ENCODE peak calls at places on chromosome 12, in eight cellular contexts. J, X, T, O, Z, R, L and K are unnamed samples.

GRCh38 chr12:131221061-131221945 is 267.6 kb downstream of the ADGRD1 start:
- ATAC-seq in J (no peak), X (no peak), T (no peak), O (no peak), Z (no peak), R (no peak), L (no peak), K (no peak)

GRCh38 chr12:906077-906585 is 43.4 kb downstream of the RAD52 start:
- ATAC-seq in J (no peak), X (no peak), T (no peak), O (no peak), Z (no peak), R (no peak), L (no peak), K (no peak)

GRCh38 chr12:27821259-27821973 is 41.4 kb upstream of the MANSC4 start:
- ATAC-seq in J (peak), X (peak), T (peak), O (peak), Z (peak), R (peak), L (no peak), K (peak)

GRCh38 chr12:82209533-82209932 is 148.7 kb downstream of the CCDC59 start:
- ATAC-seq in J (no peak), X (no peak), T (no peak), O (no peak), Z (no peak), R (no peak), L (no peak), K (no peak)

GRCh38 chr12:19288161-19288560 is 151.1 kb upstream of the AEBP2 start:
- ATAC-seq in J (no peak), X (no peak), T (no peak), O (no peak), Z (no peak), R (no peak), L (no peak), K (no peak)

GRCh38 chr12:32611986-32612385 is 67.1 kb upstream of the DNM1L start:
- ATAC-seq in J (no peak), X (no peak), T (no peak), O (no peak), Z (peak), R (no peak), L (no peak), K (no peak)

GRCh38 chr12:102483466-102483865 is 3.1 kb upstream of the IGF1 start:
- ATAC-seq in J (no peak), X (no peak), T (no peak), O (no peak), Z (no peak), R (peak), L (no peak), K (no peak)

GRCh38 chr12:27456618-27457017 is 10.1 kb downstream of the SMCO2 start:
- ATAC-seq in J (no peak), X (no peak), T (no peak), O (peak), Z (no peak), R (no peak), L (no peak), K (no peak)

GRCh38 chr12:48998497-48999353 is 450 bp downstream of the DDN start:
- ATAC-seq in J (peak), X (peak), T (peak), O (no peak), Z (peak), R (peak), L (no peak), K (no peak)

GRCh38 chr12:123713398-123714301 is 1.5 kb downstream of the ATP6V0A2 start:
- ATAC-seq in J (no peak), X (no peak), T (no peak), O (no peak), Z (no peak), R (peak), L (no peak), K (no peak)

GRCh38 chr12:96194901-96195844 is 998 bp downstream of the ELK3 start:
- ATAC-seq in J (peak), X (peak), T (peak), O (peak), Z (peak), R (peak), L (peak), K (no peak)

GRCh38 chr12:46144433-46144832 is 124.4 kb downstream of the SLC38A1 start:
- ATAC-seq in J (no peak), X (no peak), T (no peak), O (no peak), Z (no peak), R (peak), L (no peak), K (no peak)

GRCh38 chr12:41019461-41019860 is 168.7 kb upstream of the PDZRN4 start:
- ATAC-seq in J (no peak), X (no peak), T (no peak), O (no peak), Z (no peak), R (no peak), L (no peak), K (no peak)

GRCh38 chr12:31041033-31041564 is 32.6 kb upstream of the DDX11 start:
- ATAC-seq in J (no peak), X (no peak), T (no peak), O (no peak), Z (no peak), R (no peak), L (no peak), K (no peak)

GRCh38 chr12:128607606-128608005 is 216.2 kb downstream of the SLC15A4 start:
- ATAC-seq in J (no peak), X (no peak), T (no peak), O (no peak), Z (no peak), R (no peak), L (no peak), K (no peak)

GRCh38 chr12:64261813-64262212 is 39.7 kb upstream of the KICS2 start:
- ATAC-seq in J (no peak), X (no peak), T (no peak), O (no peak), Z (no peak), R (no peak), L (no peak), K (no peak)

GRCh38 chr12:102876883-102877282 is 40.2 kb downstream of the PAH start:
- ATAC-seq in J (no peak), X (peak), T (no peak), O (no peak), Z (no peak), R (peak), L (no peak), K (no peak)

GRCh38 chr12:106096376-106096775 is 42.4 kb downstream of the NUAK1 start:
- ATAC-seq in J (no peak), X (no peak), T (peak), O (peak), Z (peak), R (no peak), L (no peak), K (peak)

GRCh38 chr12:69689638-69690037 is 9.5 kb downstream of the BEST3 start:
- ATAC-seq in J (no peak), X (peak), T (peak), O (no peak), Z (no peak), R (no peak), L (no peak), K (no peak)

GRCh38 chr12:44833561-44833960 is 42.6 kb downstream of the NELL2 start:
- ATAC-seq in J (no peak), X (no peak), T (no peak), O (no peak), Z (no peak), R (no peak), L (no peak), K (no peak)

GRCh38 chr12:100699209-100699608 is 95.4 kb upstream of the ANO4 start:
- ATAC-seq in J (no peak), X (no peak), T (no peak), O (no peak), Z (no peak), R (peak), L (no peak), K (no peak)

GRCh38 chr12:49552425-49552824 is 13.6 kb downstream of the KCNH3 start:
- ATAC-seq in J (no peak), X (no peak), T (no peak), O (no peak), Z (no peak), R (no peak), L (no peak), K (no peak)

GRCh38 chr12:75553398-75553797 is 42.0 kb upstream of the KRR1 start:
- ATAC-seq in J (no peak), X (peak), T (no peak), O (peak), Z (peak), R (peak), L (no peak), K (no peak)

GRCh38 chr12:121578230-121579189 is 2.3 kb downstream of the KDM2B start:
- ATAC-seq in J (peak), X (no peak), T (no peak), O (no peak), Z (peak), R (peak), L (no peak), K (peak)

GRCh38 chr12:124847113-124847512 is 16.6 kb downstream of the SCARB1 start:
- ATAC-seq in J (no peak), X (no peak), T (peak), O (peak), Z (peak), R (no peak), L (no peak), K (no peak)

GRCh38 chr12:64178122-64178521 is 44.0 kb downstream of the KICS2 start:
- ATAC-seq in J (peak), X (no peak), T (no peak), O (no peak), Z (peak), R (no peak), L (no peak), K (no peak)

GRCh38 chr12:47825239-47825639 is 5.5 kb upstream of the HDAC7 start:
- ATAC-seq in J (no peak), X (no peak), T (peak), O (peak), Z (no peak), R (no peak), L (peak), K (peak)

GRCh38 chr12:13152281-13152680 is 44.2 kb upstream of the EMP1 start:
- ATAC-seq in J (no peak), X (no peak), T (peak), O (no peak), Z (peak), R (no peak), L (no peak), K (peak)

GRCh38 chr12:49553512-49554088 is 14.3 kb downstream of the MCRS1 start:
- ATAC-seq in J (peak), X (peak), T (peak), O (no peak), Z (no peak), R (peak), L (no peak), K (no peak)

GRCh38 chr12:112107728-112108447 is 695 bp downstream of the NAA25 start:
- ATAC-seq in J (peak), X (peak), T (peak), O (no peak), Z (peak), R (peak), L (no peak), K (no peak)

GRCh38 chr12:39646963-39647362 is 27.4 kb upstream of the ABCD2 start:
- ATAC-seq in J (no peak), X (no peak), T (no peak), O (no peak), Z (no peak), R (no peak), L (no peak), K (peak)

GRCh38 chr12:67766370-67766769 is 117.8 kb downstream of the DYRK2 start:
- ATAC-seq in J (peak), X (no peak), T (peak), O (no peak), Z (no peak), R (no peak), L (no peak), K (no peak)

GRCh38 chr12:26195641-26196423 is 459 bp downstream of the SSPN start:
- ATAC-seq in J (peak), X (no peak), T (peak), O (peak), Z (peak), R (peak), L (peak), K (peak)

GRCh38 chr12:132986001-132986884 is at the start of gene ZNF26:
- ATAC-seq in J (peak), X (peak), T (peak), O (peak), Z (peak), R (peak), L (peak), K (peak)
- TF ChIP-seq POLR2A in J (peak), X (no peak), T (peak), O (peak), Z (peak), R (peak), L (peak), K (peak)

DNA sequence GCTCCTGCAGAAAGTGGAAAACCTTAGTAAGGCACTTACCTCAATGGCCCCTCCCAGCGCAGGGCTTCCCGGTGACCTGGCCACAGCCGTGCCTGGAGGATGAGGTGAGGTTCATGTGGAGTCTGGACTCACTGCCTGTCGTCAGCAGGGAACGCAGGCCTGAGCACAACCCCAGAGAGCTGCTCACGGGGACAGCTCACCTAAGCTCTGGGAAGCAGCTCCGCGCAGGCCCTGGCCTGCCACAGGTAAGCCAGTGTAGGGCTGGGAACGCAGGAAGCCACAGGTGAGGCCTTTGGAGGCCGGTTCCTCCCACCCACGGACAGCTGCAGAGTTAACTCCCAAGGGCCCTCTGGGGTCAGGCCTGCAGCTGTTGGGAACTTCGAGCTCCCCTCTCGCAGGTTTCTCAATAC is 32.8 kb downstream of the ANAPC7 start:
- ATAC-seq in J (no peak), X (peak), T (peak), O (no peak), Z (no peak), R (peak), L (peak), K (no peak)
- TF ChIP-seq POLR2A in J (no peak), X (no peak), T (no peak), O (no peak), Z (no peak), R (no peak), L (no peak), K (no peak)

GRCh38 chr12:93571360-93571853 is 1.1 kb upstream of the SOCS2 start:
- ATAC-seq in J (peak), X (peak), T (peak), O (peak), Z (peak), R (peak), L (no peak), K (peak)
- TF ChIP-seq POLR2A in J (no peak), X (no peak), T (peak), O (no peak), Z (no peak), R (no peak), L (no peak), K (no peak)

DNA sequence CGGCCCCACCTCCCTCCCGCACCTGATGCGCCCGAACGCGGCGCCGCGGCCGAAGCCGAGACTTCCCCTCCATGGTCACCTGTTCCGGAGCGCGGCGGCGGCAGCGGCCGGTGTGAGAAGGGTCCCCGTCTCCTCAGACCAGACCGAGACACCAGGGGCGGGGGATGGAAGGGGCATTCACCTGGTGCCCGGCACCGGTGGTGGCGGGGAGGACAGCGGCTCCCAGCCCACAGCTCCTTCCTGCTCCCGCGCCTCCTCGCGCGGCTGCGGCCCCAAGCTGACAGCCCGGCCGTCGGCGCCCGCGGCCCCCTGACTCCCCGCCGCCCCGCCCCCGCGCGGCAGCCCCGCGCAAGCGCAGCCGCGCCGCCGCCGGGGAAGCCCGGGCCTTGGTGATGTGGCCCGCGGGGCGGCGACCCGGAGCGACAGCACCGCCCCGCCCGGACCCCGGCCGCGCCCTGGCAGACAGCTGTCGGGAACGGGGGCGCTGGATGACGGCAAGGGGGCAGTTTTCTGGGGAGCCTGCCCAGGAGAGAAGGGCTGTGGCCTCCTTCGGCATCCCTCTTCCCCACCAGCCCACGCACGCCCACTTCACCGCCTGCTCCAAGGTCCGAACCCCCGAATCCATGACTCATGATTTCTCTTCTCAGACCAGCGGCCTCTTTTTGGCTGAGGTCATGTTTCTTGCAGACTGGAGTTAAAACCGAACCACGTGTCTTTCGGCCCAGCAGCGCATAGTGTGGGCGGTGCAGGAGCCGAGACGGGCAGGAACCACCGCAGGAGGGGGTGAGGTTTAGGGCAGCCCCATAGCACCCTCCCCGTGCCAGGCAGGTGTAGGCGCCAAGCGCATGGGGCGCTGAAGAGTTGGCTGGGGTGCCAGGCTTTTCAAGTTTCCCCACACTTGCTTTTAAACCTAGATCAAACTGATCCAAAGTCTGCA is at the start of gene SLC41A2:
- ATAC-seq in J (peak), X (peak), T (peak), O (peak), Z (peak), R (peak), L (peak), K (peak)
- TF ChIP-seq POLR2A in J (peak), X (peak), T (peak), O (peak), Z (no peak), R (peak), L (peak), K (peak)